ENCODE peak calls at places on chromosomes 11 and 22, in eight cellular contexts. S is aorta, P is GOT3, U is mucosa of gallbladder, I is neural progenitor cell, O is osteocyte, R is fibroblast of the conjunctiva, C is iris pigment epithelial cell. T is an unnamed sample.

GRCh38 chr11:128373011-128373410 is 214.3 kb downstream of the ETS1 start:
- DNase-seq in S (no peak), O (no peak), U (no peak), P (no peak), C (no peak), R (no peak), I (no peak), T (no peak)

GRCh38 chr11:66080055-66080817 is 10.2 kb downstream of the PACS1 start:
- DNase-seq in R (peak; percentile 53), P (no peak), I (no peak), U (peak; percentile 52), S (peak; percentile 83), O (peak; percentile 62), C (peak; percentile 87), T (no peak)

GRCh38 chr22:41991111-41991510 is 7.5 kb upstream of the WBP2NL start:
- DNase-seq in I (no peak), S (peak; percentile 6), U (no peak), P (no peak), C (no peak), O (no peak), R (no peak), T (no peak)

GRCh38 chr22:32069579-32070372 is 26.7 kb downstream of the SLC5A1 start:
- DNase-seq in P (no peak), C (no peak), U (no peak), I (no peak), R (no peak), S (no peak), O (no peak), T (no peak)

GRCh38 chr22:24208012-24208749 is 26.9 kb downstream of the SUSD2 start:
- DNase-seq in R (peak; percentile 90), S (no peak), C (peak; percentile 99), U (peak; percentile 43), O (no peak), I (no peak), P (peak; percentile 52), T (no peak)

GRCh38 chr11:1453611-1454386 is 32.8 kb downstream of the MOB2 start:
- DNase-seq in U (peak; percentile 25), S (no peak), O (no peak), C (no peak), P (no peak), I (peak; percentile 73), R (no peak), T (peak; percentile 89)

GRCh38 chr11:108672113-108672512 is 7.2 kb downstream of the DDX10 start:
- DNase-seq in P (no peak), O (no peak), R (peak; percentile 40), I (peak; percentile 13), S (no peak), C (peak; percentile 84), U (no peak), T (no peak)

GRCh38 chr11:38481391-38481790 is 1883.4 kb upstream of the RAG2 start:
- DNase-seq in O (no peak), C (no peak), U (no peak), I (no peak), S (peak; percentile 57), P (no peak), R (no peak), T (no peak)

GRCh38 chr11:12403995-12404345 is 26.6 kb downstream of the PARVA start:
- DNase-seq in S (no peak), P (no peak), R (no peak), U (no peak), I (no peak), C (no peak), O (no peak), T (no peak)

GRCh38 chr11:43879789-43880639 is 617 bp upstream of the ALKBH3 start:
- DNase-seq in C (no peak), P (peak; percentile 38), I (no peak), U (no peak), O (no peak), S (no peak), R (no peak), T (no peak)

GRCh38 chr11:88292156-88292844 is 45.2 kb downstream of the CTSC start:
- DNase-seq in I (no peak), C (peak; percentile 37), P (no peak), S (no peak), O (no peak), U (peak; percentile 74), R (no peak), T (no peak)

GRCh38 chr11:10305964-10306918 is 1.4 kb downstream of the ADM start:
- DNase-seq in O (peak; percentile 82), R (no peak), I (peak; percentile 70), U (no peak), C (no peak), P (no peak), S (peak; percentile 78), T (peak; percentile 65)

T was measured in WTC11.